ENCODE peak calls at places on chromosome 10, in four cellular contexts. One of them, this sample, is unnamed.

GRCh38 chr10:4099202-4099601 is 314.2 kb upstream of the KLF6 start:
- DNase-seq in NCI-H1694 treated with DMSO at 0.1 percent for 48 hours: no peak
- DNase-seq in A549: no peak
- DNase-seq in RWPE1: no peak
- DNase-seq in this sample: no peak

GRCh38 chr10:49606981-49607535 is 3.1 kb upstream of the SLC18A3 start:
- DNase-seq in RWPE1: peak
- DNase-seq in A549: peak
- DNase-seq in NCI-H1694 treated with DMSO at 0.1 percent for 48 hours: no peak
- DNase-seq in this sample: no peak

GRCh38 chr10:91088300-91089140 is 131.9 kb upstream of the PCGF5 start:
- DNase-seq in NCI-H1694 treated with DMSO at 0.1 percent for 48 hours: peak
- DNase-seq in RWPE1: peak
- DNase-seq in A549: peak
- DNase-seq in this sample: no peak

GRCh38 chr10:122587099-122587725 is 26.7 kb downstream of the DMBT1 start:
- DNase-seq in RWPE1: no peak
- DNase-seq in NCI-H1694 treated with DMSO at 0.1 percent for 48 hours: no peak
- DNase-seq in A549: no peak
- DNase-seq in this sample: no peak

GRCh38 chr10:50231515-50232260 is 19.6 kb downstream of the ASAH2 start:
- DNase-seq in A549: no peak
- DNase-seq in RWPE1: no peak
- DNase-seq in NCI-H1694 treated with DMSO at 0.1 percent for 48 hours: no peak
- DNase-seq in this sample: no peak

GRCh38 chr10:48708144-48708543 is 23.5 kb downstream of the WDFY4 start:
- DNase-seq in RWPE1: no peak
- DNase-seq in A549: no peak
- DNase-seq in NCI-H1694 treated with DMSO at 0.1 percent for 48 hours: no peak
- DNase-seq in this sample: no peak

GRCh38 chr10:98006266-98006665 is 24.2 kb downstream of the CRTAC1 start:
- DNase-seq in NCI-H1694 treated with DMSO at 0.1 percent for 48 hours: no peak
- DNase-seq in A549: no peak
- DNase-seq in RWPE1: no peak
- DNase-seq in this sample: no peak

GRCh38 chr10:28686835-28687682 is 9.7 kb downstream of the BAMBI start:
- DNase-seq in NCI-H1694 treated with DMSO at 0.1 percent for 48 hours: no peak
- DNase-seq in A549: no peak
- DNase-seq in RWPE1: no peak
- DNase-seq in this sample: no peak

GRCh38 chr10:8297951-8298350 is 243.5 kb downstream of the GATA3 start:
- DNase-seq in RWPE1: no peak
- DNase-seq in NCI-H1694 treated with DMSO at 0.1 percent for 48 hours: no peak
- DNase-seq in A549: no peak
- DNase-seq in this sample: no peak

GRCh38 chr10:104337985-104338735 is at the start of gene ITPRIP:
- DNase-seq in A549: peak
- DNase-seq in RWPE1: peak
- DNase-seq in NCI-H1694 treated with DMSO at 0.1 percent for 48 hours: peak
- DNase-seq in this sample: no peak

GRCh38 chr10:77919713-77920108 is 6.8 kb downstream of the DLG5 start:
- DNase-seq in RWPE1: peak
- DNase-seq in A549: peak
- DNase-seq in NCI-H1694 treated with DMSO at 0.1 percent for 48 hours: no peak
- DNase-seq in this sample: no peak

GRCh38 chr10:84424731-84425165 is 96.4 kb downstream of the CCSER2 start:
- DNase-seq in RWPE1: peak
- DNase-seq in A549: peak
- DNase-seq in NCI-H1694 treated with DMSO at 0.1 percent for 48 hours: no peak
- DNase-seq in this sample: no peak

GRCh38 chr10:101766306-101766705 is 9.6 kb downstream of the FGF8 start:
- DNase-seq in RWPE1: no peak
- DNase-seq in NCI-H1694 treated with DMSO at 0.1 percent for 48 hours: no peak
- DNase-seq in A549: no peak
- DNase-seq in this sample: no peak

GRCh38 chr10:112393341-112393740 is 19.4 kb downstream of the ACSL5 start:
- DNase-seq in NCI-H1694 treated with DMSO at 0.1 percent for 48 hours: no peak
- DNase-seq in RWPE1: no peak
- DNase-seq in A549: no peak
- DNase-seq in this sample: no peak

GRCh38 chr10:1380075-1380793 is 324.0 kb downstream of the WDR37 start:
- DNase-seq in A549: no peak
- DNase-seq in RWPE1: no peak
- DNase-seq in NCI-H1694 treated with DMSO at 0.1 percent for 48 hours: no peak
- DNase-seq in this sample: no peak

GRCh38 chr10:100805543-100806355 is 60.4 kb downstream of the PAX2 start:
- DNase-seq in A549: no peak
- DNase-seq in NCI-H1694 treated with DMSO at 0.1 percent for 48 hours: no peak
- DNase-seq in RWPE1: no peak
- DNase-seq in this sample: no peak

This sample was measured in DMS 273 treated with DMSO at 0.1 percent for 48 hours.